ENCODE peak calls at places on chromosomes 3 and 15, in eight cellular contexts. K is mammary epithelial cell, S is GM23338, B is fibroblast of lung, R is HepG2, E is H1, D is PC-3, A is neural progenitor cell. L is an unnamed sample.
A peak's percentile ranks its signal among the peaks of the same experiment; 100 is the strongest.

GRCh38 chr3:20108869-20109268 is 68.6 kb downstream of the KAT2B start:
- DNase-seq in K (peak; percentile 19), S (no peak), B (no peak), R (no peak), E (no peak), D (peak; percentile 89), A (no peak), L (no peak)

GRCh38 chr15:44315164-44315563 is 26.6 kb downstream of the GOLM2 start:
- DNase-seq in K (no peak), S (no peak), B (no peak), R (no peak), E (no peak), D (no peak), A (no peak), L (no peak)

GRCh38 chr15:29736012-29736744 is 86.1 kb downstream of the TJP1 start:
- DNase-seq in K (no peak), S (no peak), B (peak; percentile 42), R (no peak), E (no peak), D (no peak), A (no peak), L (no peak)

GRCh38 chr3:113275876-113276580 is 64.7 kb downstream of the BOC start:
- DNase-seq in K (peak; percentile 70), S (peak; percentile 29), B (peak; percentile 71), R (peak; percentile 76), E (no peak), D (peak; percentile 55), A (peak; percentile 93), L (peak; percentile 7)

GRCh38 chr3:174439621-174440349 is 419.3 kb upstream of the NAALADL2 start:
- DNase-seq in K (peak; percentile 84), S (peak; percentile 25), B (peak; percentile 99), R (peak; percentile 5), E (no peak), D (peak; percentile 98), A (peak; percentile 18), L (peak; percentile 33)

GRCh38 chr3:146679995-146680394 is 74.8 kb upstream of the PLSCR5 start:
- DNase-seq in K (no peak), S (no peak), B (no peak), R (no peak), E (no peak), D (no peak), A (no peak), L (no peak)

GRCh38 chr3:25895443-25895842 is 105.6 kb downstream of the OXSM start:
- DNase-seq in K (no peak), S (peak; percentile 41), B (peak; percentile 81), R (no peak), E (no peak), D (peak; percentile 31), A (no peak), L (no peak)

GRCh38 chr15:31975446-31976229 is 54.7 kb upstream of the CHRNA7 start:
- DNase-seq in K (no peak), S (peak; percentile 38), B (no peak), R (no peak), E (peak; percentile 59), D (peak; percentile 41), A (peak; percentile 21), L (peak; percentile 41)

GRCh38 chr3:113086506-113087461 is 96.0 kb downstream of the GTPBP8 start:
- DNase-seq in K (no peak), S (peak; percentile 48), B (peak; percentile 58), R (peak; percentile 48), E (no peak), D (peak; percentile 41), A (peak; percentile 92), L (no peak)

GRCh38 chr3:194730369-194730768 is 44.7 kb downstream of the FAM43A start:
- DNase-seq in K (peak; percentile 92), S (peak; percentile 34), B (peak; percentile 20), R (no peak), E (no peak), D (no peak), A (peak; percentile 71), L (peak; percentile 96)

GRCh38 chr3:162487138-162487537 is 990.5 kb downstream of the OTOL1 start:
- DNase-seq in K (no peak), S (no peak), B (no peak), R (no peak), E (no peak), D (peak; percentile 28), A (no peak), L (no peak)

GRCh38 chr3:143686638-143687197 is 161.6 kb downstream of the SLC9A9 start:
- DNase-seq in K (no peak), S (peak; percentile 7), B (no peak), R (no peak), E (no peak), D (no peak), A (no peak), L (no peak)

GRCh38 chr3:49807427-49808114 is 4.5 kb downstream of the INKA1 start:
- DNase-seq in K (peak; percentile 44), S (peak; percentile 28), B (no peak), R (no peak), E (no peak), D (no peak), A (no peak), L (peak; percentile 41)

GRCh38 chr3:123406598-123406997 is 42.3 kb downstream of the ADCY5 start:
- DNase-seq in K (no peak), S (no peak), B (no peak), R (no peak), E (no peak), D (no peak), A (no peak), L (no peak)

GRCh38 chr3:57060089-57060829 is at the start of gene SPATA12:
- DNase-seq in K (peak; percentile 98), S (peak; percentile 92), B (peak; percentile 94), R (peak; percentile 91), E (peak; percentile 67), D (peak; percentile 98), A (peak; percentile 72), L (peak; percentile 18)

GRCh38 chr3:54698059-54698458 is 229.8 kb downstream of the LRTM1 start:
- DNase-seq in K (no peak), S (peak; percentile 22), B (no peak), R (peak; percentile 19), E (no peak), D (no peak), A (peak; percentile 53), L (no peak)

GRCh38 chr3:105527949-105528348 is 161.2 kb downstream of the ALCAM start:
- DNase-seq in K (peak; percentile 87), S (no peak), B (peak; percentile 63), R (no peak), E (no peak), D (peak; percentile 85), A (no peak), L (peak; percentile 4)

GRCh38 chr3:98985406-98985805 is 83.9 kb upstream of the DCBLD2 start:
- DNase-seq in K (no peak), S (no peak), B (peak; percentile 38), R (no peak), E (no peak), D (peak; percentile 56), A (no peak), L (no peak)

GRCh38 chr3:98990657-98991056 is 89.2 kb upstream of the DCBLD2 start:
- DNase-seq in K (no peak), S (no peak), B (no peak), R (no peak), E (no peak), D (no peak), A (no peak), L (no peak)

GRCh38 chr3:98986073-98986472 is 84.6 kb upstream of the DCBLD2 start:
- DNase-seq in K (peak; percentile 82), S (peak; percentile 85), B (peak; percentile 92), R (peak; percentile 68), E (no peak), D (peak; percentile 53), A (peak; percentile 79), L (peak; percentile 29)

GRCh38 chr3:98994128-98994762 is 92.8 kb upstream of the DCBLD2 start:
- DNase-seq in K (peak; percentile 39), S (peak; percentile 63), B (peak; percentile 67), R (peak; percentile 34), E (no peak), D (peak; percentile 84), A (peak; percentile 46), L (peak; percentile 71)

GRCh38 chr3:98991393-98991792 is 89.9 kb upstream of the DCBLD2 start:
- DNase-seq in K (no peak), S (peak; percentile 11), B (no peak), R (no peak), E (no peak), D (no peak), A (no peak), L (no peak)
- H3K36me3 ChIP-seq in K (no peaks in the 10 kb centered on the region), S (no peaks in the 10 kb centered on the region), B (no peaks in the 10 kb centered on the region), R (no peaks in the 10 kb centered on the region), E (no peaks in the 10 kb centered on the region), D (no peaks in the 10 kb centered on the region), A (no peaks in the 10 kb centered on the region), L (no peaks in the 10 kb centered on the region)

GRCh38 chr15:96365781-96366525 is 35.5 kb downstream of the NR2F2 start:
- DNase-seq in K (no peak), S (peak; percentile 79), B (no peak), R (no peak), E (peak; percentile 64), D (no peak), A (peak; percentile 65), L (no peak)
- TF ChIP-seq EZH2 in K (peak; percentile 83), S (peak; percentile 92), B (no peak), R (no peak), E (peak; percentile 85), D (no peak), A (peak; percentile 70), L (no peak)

GRCh38 chr15:41847981-41848380 is 9.3 kb downstream of the PLA2G4B start:
- DNase-seq in K (no peak), S (no peak), B (no peak), R (no peak), E (no peak), D (no peak), A (no peak), L (no peak)

GRCh38 chr15:41847206-41847605 is 8.6 kb downstream of the PLA2G4B start:
- DNase-seq in K (no peak), S (no peak), B (no peak), R (no peak), E (no peak), D (no peak), A (no peak), L (no peak)

GRCh38 chr15:41842229-41842628 is 3.6 kb downstream of the PLA2G4B start:
- DNase-seq in K (no peak), S (no peak), B (no peak), R (no peak), E (no peak), D (no peak), A (no peak), L (no peak)

GRCh38 chr15:41843571-41843970 is 4.9 kb downstream of the PLA2G4B start:
- DNase-seq in K (no peak), S (no peak), B (no peak), R (no peak), E (no peak), D (no peak), A (no peak), L (no peak)

GRCh38 chr15:41844814-41845213 is 6.2 kb downstream of the PLA2G4B start:
- DNase-seq in K (no peak), S (no peak), B (no peak), R (no peak), E (no peak), D (no peak), A (no peak), L (no peak)
- H3K36me3 ChIP-seq in K (no peaks in the 10 kb centered on the region), S (no peaks in the 10 kb centered on the region), B (peaks cover 2% of the 10 kb centered on the region), R (peaks cover 5% of the 10 kb centered on the region), E (no peaks in the 10 kb centered on the region), D (no peaks in the 10 kb centered on the region), A (no peaks in the 10 kb centered on the region), L (peaks cover 9% of the 10 kb centered on the region)

DNA sequence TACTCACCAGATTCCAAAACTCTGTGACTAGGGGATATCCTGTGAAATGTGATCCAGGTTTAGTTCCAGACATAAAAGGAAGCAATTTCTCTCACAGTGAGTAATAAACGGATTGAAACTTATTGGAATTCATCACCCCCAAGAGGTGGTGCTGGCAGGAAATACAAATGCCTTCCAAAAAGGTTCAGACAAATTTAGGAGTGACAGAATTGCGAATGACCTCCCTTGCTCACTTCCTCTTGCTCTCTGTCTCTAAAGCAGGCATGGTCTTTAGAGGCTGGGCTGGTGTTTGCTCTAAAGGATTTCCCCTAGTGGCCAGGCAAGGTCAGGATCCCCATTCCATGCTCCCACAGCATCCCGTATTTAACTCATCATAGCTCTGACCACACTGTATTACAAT is 449.4 kb upstream of the PPP2R3A start:
- DNase-seq in K (no peak), S (peak; percentile 86), B (peak; percentile 65), R (peak; percentile 4), E (peak; percentile 58), D (peak; percentile 19), A (peak; percentile 49), L (peak; percentile 5)
- TF ChIP-seq EZH2 in K (no peak), S (no peak), B (no peak), R (no peak), E (no peak), D (no peak), A (no peak), L (no peak)